ENCODE peak calls at places on chromosome 20, in eight cellular contexts. Q is GM13977; A is EL; H is neural crest cell; W is activated gamma-delta T cell treated with Interleukin-2 at 50 U/mL for 16 hours; G is left ventricle myocardium inferior; F is amygdala; D is activated CD8-positive, alpha-beta T cell treated with anti-CD3 and anti-CD28 coated beads for 36 hours. K is an unnamed sample.

GRCh38 chr20:21719592-21720214 is 14.2 kb downstream of the PAX1 start:
- DNase-seq in Q (peak; percentile 72), A (peak; percentile 31), H (peak; percentile 74), W (peak; percentile 12), G (no peak), F (no peak), D (peak; percentile 70), K (peak; percentile 25)

GRCh38 chr20:51378171-51378928 is 164.2 kb downstream of the NFATC2 start:
- DNase-seq in Q (no peak), A (no peak), H (no peak), W (no peak), G (no peak), F (no peak), D (peak; percentile 30), K (no peak)

GRCh38 chr20:36147707-36148106 is 6.8 kb upstream of the EPB41L1 start:
- DNase-seq in Q (no peak), A (peak; percentile 60), H (no peak), W (no peak), G (no peak), F (no peak), D (no peak), K (no peak)

GRCh38 chr20:50346372-50347347 is 156.0 kb downstream of the CEBPB start:
- DNase-seq in Q (no peak), A (peak; percentile 84), H (no peak), W (no peak), G (peak; percentile 92), F (no peak), D (peak; percentile 31), K (no peak)

GRCh38 chr20:44961024-44961866 is 1.0 kb upstream of the TOMM34 start:
- DNase-seq in Q (no peak), A (peak; percentile 50), H (no peak), W (no peak), G (no peak), F (no peak), D (no peak), K (no peak)

GRCh38 chr20:24619212-24619611 is 149.8 kb downstream of the SYNDIG1 start:
- DNase-seq in Q (no peak), A (no peak), H (no peak), W (no peak), G (no peak), F (no peak), D (no peak), K (no peak)

GRCh38 chr20:48774696-48775095 is 53.1 kb downstream of the PREX1 start:
- DNase-seq in Q (no peak), A (no peak), H (no peak), W (no peak), G (no peak), F (no peak), D (no peak), K (no peak)

GRCh38 chr20:23869520-23869919 is 10.0 kb downstream of the CST5 start:
- DNase-seq in Q (no peak), A (no peak), H (no peak), W (no peak), G (no peak), F (no peak), D (no peak), K (no peak)

GRCh38 chr20:43392561-43392960 is 65.1 kb upstream of the SRSF6 start:
- DNase-seq in Q (no peak), A (no peak), H (no peak), W (no peak), G (no peak), F (no peak), D (no peak), K (no peak)

K was measured in keratinocyte.